ENCODE peak calls at places on chromosomes 4 and X, in six cellular contexts. I is ELR; A is H54; D is activated CD8-positive, alpha-beta memory T cell treated with anti-CD3 and anti-CD28 coated beads for 1 hour; Q is activated T-cell treated with anti-CD3 and anti-CD28 coated beads for 1 hour; X is NCI-H1092 treated with DMSO at 0.1 percent for 48 hours. P is an unnamed sample.
A peak's percentile ranks its signal among the peaks of the same experiment; 100 is the strongest.

GRCh38 chr4:122224348-122224747 is 72.2 kb downstream of the BLTP1 start:
- DNase-seq in I (peak; percentile 38), A (no peak), D (no peak), Q (no peak), X (no peak), P (no peak)

GRCh38 chr4:89704651-89705395 is 132.1 kb downstream of the SNCA start:
- DNase-seq in I (no peak), A (no peak), D (no peak), Q (no peak), X (peak; percentile 3), P (no peak)

GRCh38 chr4:159677521-159677920 is 574.6 kb downstream of the RAPGEF2 start:
- DNase-seq in I (peak; percentile 19), A (no peak), D (no peak), Q (no peak), X (no peak), P (no peak)

GRCh38 chr4:25307596-25307995 is 5.0 kb upstream of the ZCCHC4 start:
- DNase-seq in I (no peak), A (no peak), D (no peak), Q (no peak), X (no peak), P (no peak)

GRCh38 chrX:3326721-3327120 is 19.7 kb downstream of the MXRA5 start:
- DNase-seq in I (no peak), A (no peak), D (no peak), Q (no peak), X (no peak), P (no peak)

GRCh38 chr4:17232575-17233253 is 279.2 kb downstream of the QDPR start:
- DNase-seq in I (no peak), A (no peak), D (no peak), Q (no peak), X (no peak), P (no peak)

GRCh38 chr4:78956979-78957378 is 17.7 kb upstream of the PAQR3 start:
- DNase-seq in I (no peak), A (no peak), D (no peak), Q (no peak), X (no peak), P (no peak)

GRCh38 chr4:169823685-169824084 is 65.9 kb upstream of the HPF1 start:
- DNase-seq in I (peak; percentile 55), A (peak; percentile 14), D (no peak), Q (no peak), X (no peak), P (no peak)

GRCh38 chr4:78059524-78059889 is 2.4 kb downstream of the FRAS1 start:
- DNase-seq in I (peak; percentile 76), A (no peak), D (no peak), Q (no peak), X (peak; percentile 76), P (peak; percentile 91)

GRCh38 chrX:48278958-48279357 is 23.8 kb downstream of the SSX1 start:
- DNase-seq in I (peak; percentile 1), A (no peak), D (no peak), Q (no peak), X (no peak), P (no peak)

GRCh38 chr4:157664726-157665125 is 444.2 kb downstream of the GRIA2 start:
- DNase-seq in I (peak; percentile 77), A (no peak), D (no peak), Q (no peak), X (no peak), P (no peak)

GRCh38 chr4:173530326-173531062 is 465 bp upstream of the HAND2 start:
- DNase-seq in I (no peak), A (no peak), D (no peak), Q (no peak), X (no peak), P (no peak)

GRCh38 chrX:11557120-11557519 is 108.6 kb downstream of the ARHGAP6 start:
- DNase-seq in I (peak; percentile 88), A (no peak), D (no peak), Q (no peak), X (no peak), P (no peak)

GRCh38 chr4:7475207-7475606 is 40.5 kb upstream of the PSAPL1 start:
- DNase-seq in I (no peak), A (no peak), D (no peak), Q (no peak), X (no peak), P (no peak)

GRCh38 chr4:5365071-5366008 is 314.1 kb downstream of the STK32B start:
- DNase-seq in I (peak; percentile 97), A (no peak), D (no peak), Q (no peak), X (no peak), P (no peak)

GRCh38 chrX:53681661-53682060 is 4.9 kb downstream of the HUWE1 start:
- DNase-seq in I (peak; percentile 26), A (no peak), D (no peak), Q (no peak), X (no peak), P (no peak)

GRCh38 chrX:126994011-126994410 is 174.5 kb downstream of the PRR32 start:
- DNase-seq in I (no peak), A (no peak), D (no peak), Q (no peak), X (no peak), P (no peak)

GRCh38 chrX:109774706-109775105 is 41.6 kb upstream of the ACSL4 start:
- DNase-seq in I (peak; percentile 86), A (peak; percentile 24), D (no peak), Q (no peak), X (no peak), P (no peak)

GRCh38 chr4:72006576-72006975 is 25.2 kb upstream of the NPFFR2 start:
- DNase-seq in I (peak; percentile 88), A (peak; percentile 6), D (no peak), Q (no peak), X (no peak), P (no peak)

GRCh38 chr4:16824278-16824806 is 74.1 kb downstream of the LDB2 start:
- DNase-seq in I (no peak), A (no peak), D (no peak), Q (no peak), X (no peak), P (no peak)

GRCh38 chrX:134172588-134173259 is 64.3 kb upstream of the CCDC160 start:
- DNase-seq in I (no peak), A (no peak), D (peak; percentile 23), Q (peak; percentile 22), X (no peak), P (peak; percentile 27)

GRCh38 chrX:41003501-41004286 is 81.6 kb upstream of the USP9X start:
- DNase-seq in I (no peak), A (no peak), D (no peak), Q (no peak), X (no peak), P (no peak)

GRCh38 chr4:118911162-118911791 is 22.6 kb downstream of the SYNPO2 start:
- DNase-seq in I (peak; percentile 3), A (no peak), D (no peak), Q (no peak), X (no peak), P (no peak)

GRCh38 chr4:136900706-136901105 is 631.6 kb downstream of the PCDH18 start:
- DNase-seq in I (peak; percentile 7), A (no peak), D (no peak), Q (no peak), X (no peak), P (no peak)

GRCh38 chrX:85859426-85859825 is 187.9 kb downstream of the CHM start:
- DNase-seq in I (no peak), A (no peak), D (no peak), Q (no peak), X (no peak), P (no peak)

GRCh38 chrX:76253432-76253831 is 80.6 kb downstream of the PBDC1 start:
- DNase-seq in I (peak; percentile 41), A (no peak), D (peak; percentile 8), Q (peak; percentile 0), X (peak; percentile 16), P (peak; percentile 12)

GRCh38 chrX:115622534-115622933 is 61.6 kb downstream of the PLS3 start:
- DNase-seq in I (no peak), A (no peak), D (no peak), Q (no peak), X (no peak), P (no peak)

GRCh38 chr4:33841120-33841519 is 2403.2 kb downstream of the ARAP2 start:
- DNase-seq in I (no peak), A (no peak), D (no peak), Q (no peak), X (no peak), P (no peak)

GRCh38 chrX:134294548-134294947 is 57.6 kb downstream of the CCDC160 start:
- DNase-seq in I (peak; percentile 18), A (peak; percentile 2), D (no peak), Q (no peak), X (no peak), P (no peak)

GRCh38 chrX:12711435-12712040 is 79.7 kb upstream of the PRPS2 start:
- DNase-seq in I (no peak), A (no peak), D (no peak), Q (no peak), X (no peak), P (no peak)

GRCh38 chr4:113678651-113679050 is 82.9 kb downstream of the CAMK2D start:
- DNase-seq in I (no peak), A (no peak), D (no peak), Q (no peak), X (no peak), P (no peak)

GRCh38 chr4:103008875-103009729 is 10.4 kb downstream of the SLC9B1 start:
- DNase-seq in I (peak; percentile 69), A (no peak), D (no peak), Q (no peak), X (peak; percentile 67), P (peak; percentile 74)

P was measured in NCI-H446.